ENCODE peak calls at places on chromosomes 1 and 21, in five cellular contexts. Y is A549, L is thoracic aorta, Q is upper lobe of right lung, D is SJSA1. Z is an unnamed sample. For H3K4me1 and H3K9me3, the result is how much of the 10 kb centered on the place peaks cover.

GRCh38 chr1:1937061-1937460 is 18.0 kb upstream of the TMEM52 start:
- DNase-seq in Q (no peak), L (no peak), Y (no peak), D (no peak), Z (no peak)

GRCh38 chr1:51139474-51139873 is 37.4 kb downstream of the C1orf185 start:
- DNase-seq in L (no peak), Y (no peak), D (no peak), Q (no peak), Z (no peak)

GRCh38 chr1:162690672-162691434 is 58.6 kb downstream of the DDR2 start:
- DNase-seq in D (peak), Y (no peak), L (peak), Q (no peak), Z (peak)

GRCh38 chr1:233381806-233382205 is 54.3 kb downstream of the MAP3K21 start:
- DNase-seq in D (no peak), L (no peak), Q (no peak), Y (no peak), Z (no peak)

GRCh38 chr21:41758550-41758949 is 8.3 kb downstream of the RIPK4 start:
- DNase-seq in D (peak), Y (no peak), L (no peak), Q (no peak), Z (no peak)

GRCh38 chr21:38420140-38420539 is 78.1 kb downstream of the ERG start:
- DNase-seq in Y (no peak), Q (no peak), L (no peak), D (no peak), Z (no peak)

GRCh38 chr1:191831572-191831971 is 326.7 kb upstream of the RGS18 start:
- DNase-seq in Y (no peak), Q (no peak), L (no peak), D (no peak), Z (no peak)

GRCh38 chr1:50973875-50974617 is 4.0 kb downstream of the CDKN2C start:
- DNase-seq in Q (no peak), D (peak), L (no peak), Y (no peak), Z (no peak)

DNA sequence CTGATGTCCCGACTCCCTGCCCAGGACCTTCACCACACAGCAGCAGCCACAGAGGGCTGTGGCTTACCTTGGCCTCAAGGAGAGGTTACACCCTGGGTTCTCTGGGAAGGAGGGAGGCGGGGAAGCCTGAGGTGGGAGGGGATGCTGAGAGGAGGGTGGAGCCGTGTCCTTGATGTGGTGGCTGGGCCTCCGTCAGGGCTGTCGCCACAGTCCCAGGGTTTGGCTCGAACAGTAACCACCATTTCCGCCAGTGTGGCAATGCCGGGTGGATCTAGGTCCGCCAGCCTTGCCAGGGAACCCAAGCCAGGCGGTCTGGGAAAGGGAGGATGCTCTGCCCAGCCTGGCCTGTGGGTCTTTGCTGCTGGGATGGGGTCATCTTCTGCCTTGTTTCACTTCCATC is 18.4 kb upstream of the CDCA8 start:
- DNase-seq in L (no peak), Y (no peak), Q (no peak), D (no peak), Z (no peak)
- H3K4me1 ChIP-seq in L (under half), Y (under half), Q (under half), D (under half), Z (under half)

DNA sequence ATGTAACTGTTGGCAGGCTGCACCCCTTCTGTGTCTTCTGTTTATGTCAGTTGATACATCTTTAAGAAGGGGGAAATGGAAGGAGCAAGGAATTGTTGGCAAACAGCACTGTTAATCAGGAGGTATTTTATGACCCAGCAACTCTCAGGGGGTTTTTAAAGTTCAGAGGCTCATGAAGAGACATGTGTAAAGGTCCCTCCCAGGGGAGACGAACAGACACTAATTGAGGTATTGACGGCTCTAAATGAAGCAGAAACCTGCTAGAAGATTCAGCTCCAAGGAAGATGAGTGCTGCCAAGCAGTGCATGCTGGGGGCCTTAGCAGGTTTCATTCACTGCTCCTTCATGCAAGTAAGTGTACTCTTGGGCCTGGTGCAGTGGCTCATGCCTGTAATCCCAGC is 337.7 kb downstream of the PCP4 start:
- DNase-seq in D (no peak), Y (no peak), Q (no peak), L (no peak), Z (no peak)
- H3K9me3 ChIP-seq in D (under half), Y (under half), Q (under half), L (under half), Z (under half)

GRCh38 chr1:150973258-150973825 is 1.3 kb downstream of the CERS2 start:
- DNase-seq in D (no peak), L (no peak), Q (peak), Y (no peak), Z (no peak)
- H3K4me1 ChIP-seq in D (half or more), L (half or more), Q (half or more), Y (half or more), Z (under half)

DNA sequence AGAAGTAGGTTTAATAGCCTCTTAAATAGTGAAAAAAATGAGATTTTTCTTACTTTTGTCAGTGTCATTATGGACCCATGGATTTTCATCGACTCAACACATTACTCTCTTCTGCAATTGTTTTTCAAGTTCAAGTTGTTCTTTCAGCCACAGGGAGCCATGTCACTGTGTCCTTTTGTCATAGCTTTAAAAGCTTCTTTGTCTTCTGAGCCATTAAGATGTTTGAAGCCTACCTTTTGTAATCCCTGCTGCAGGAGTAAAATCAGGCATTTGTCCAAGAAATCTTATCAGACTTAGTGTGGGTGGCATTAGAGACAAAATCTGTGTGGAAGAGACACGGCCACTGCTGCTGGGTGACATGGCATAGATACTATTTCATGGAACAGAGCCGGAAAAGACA is 92.8 kb upstream of the ZP4 start:
- DNase-seq in L (no peak), Y (no peak), Q (no peak), D (no peak), Z (no peak)
- H3K9me3 ChIP-seq in L (under half), Y (under half), Q (under half), D (under half), Z (under half)

DNA sequence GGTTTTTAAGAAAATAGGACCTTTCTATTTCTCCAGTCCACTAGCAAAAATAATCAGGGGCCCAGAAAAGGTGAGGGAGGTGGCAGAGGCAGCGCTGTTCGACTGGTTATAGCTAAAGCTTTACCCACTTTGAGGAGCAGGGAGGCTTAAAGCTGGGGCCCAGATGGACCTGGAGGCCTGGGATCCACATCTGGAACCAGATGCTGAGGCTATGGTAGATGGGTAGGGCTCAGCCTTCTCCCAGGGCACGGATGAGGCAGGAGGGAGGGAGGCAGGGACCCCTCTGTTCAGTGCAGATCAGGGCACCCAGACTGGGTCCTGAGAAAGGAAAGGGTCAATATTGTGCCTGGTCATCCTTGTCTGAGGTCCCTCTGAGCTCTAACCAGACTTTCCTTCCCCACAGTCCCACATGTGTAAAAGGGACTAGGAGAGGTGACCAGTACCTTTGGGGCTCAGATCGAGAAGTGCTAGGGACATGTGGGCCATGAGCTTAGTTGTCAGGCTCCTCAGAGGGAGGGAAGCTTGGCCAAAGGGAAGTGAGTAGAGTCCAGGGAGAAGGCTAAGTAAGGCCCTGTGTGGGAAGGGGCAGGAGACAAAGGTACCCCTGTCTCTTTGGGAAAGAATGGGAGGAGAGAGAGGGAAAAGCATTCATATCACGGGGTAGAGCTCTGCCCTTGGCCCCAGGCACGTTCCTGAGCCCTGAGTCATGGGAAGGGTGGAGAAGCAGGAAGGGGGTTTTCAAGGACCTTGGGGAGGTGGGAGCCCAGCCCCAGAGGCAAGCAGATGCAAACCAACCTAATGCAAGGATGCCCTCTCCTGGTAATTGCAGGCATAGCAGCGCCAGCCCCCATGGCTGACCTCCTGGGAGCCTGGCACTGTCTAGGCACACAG is 15.4 kb downstream of the LMNA start:
- DNase-seq in Q (peak), L (peak), D (peak), Y (peak), Z (peak)
- H3K4me1 ChIP-seq in Q (half or more), L (half or more), D (half or more), Y (half or more), Z (under half)